ENCODE peak calls at places on chromosomes 16 and 17, in six cellular contexts. One of them, this sample, is unnamed.

GRCh38 chr16:66918803-66919568 is at the start of gene CDH16:
- DNase-seq in CD4-positive, alpha-beta T cell: no peak
- DNase-seq in NCI-H2081: no peak
- DNase-seq in thoracic aorta: no peak
- DNase-seq in GM20000: no peak
- DNase-seq in COR-L47: no peak
- DNase-seq in this sample: no peak

GRCh38 chr17:7336240-7337175 is at the start of gene ACAP1:
- DNase-seq in COR-L47: no peak
- DNase-seq in NCI-H2081: no peak
- DNase-seq in GM20000: peak; percentile 81
- DNase-seq in CD4-positive, alpha-beta T cell: peak; percentile 91
- DNase-seq in thoracic aorta: no peak
- DNase-seq in this sample: peak; percentile 80

GRCh38 chr17:951388-952132 is 28.0 kb downstream of the NXN start:
- DNase-seq in thoracic aorta: no peak
- DNase-seq in CD4-positive, alpha-beta T cell: no peak
- DNase-seq in GM20000: no peak
- DNase-seq in COR-L47: no peak
- DNase-seq in NCI-H2081: no peak
- DNase-seq in this sample: no peak

GRCh38 chr16:77211880-77212735 is 12.9 kb downstream of the SYCE1L start:
- DNase-seq in thoracic aorta: no peak
- DNase-seq in COR-L47: peak; percentile 72
- DNase-seq in NCI-H2081: peak; percentile 85
- DNase-seq in GM20000: peak; percentile 86
- DNase-seq in CD4-positive, alpha-beta T cell: peak; percentile 76
- DNase-seq in this sample: peak; percentile 66

GRCh38 chr17:1055751-1056645 is 59.1 kb downstream of the TIMM22 start:
- DNase-seq in thoracic aorta: no peak
- DNase-seq in COR-L47: no peak
- DNase-seq in GM20000: peak; percentile 78
- DNase-seq in CD4-positive, alpha-beta T cell: peak; percentile 23
- DNase-seq in NCI-H2081: peak; percentile 13
- DNase-seq in this sample: no peak

GRCh38 chr17:8954339-8954738 is 11.2 kb downstream of the PIK3R5 start:
- DNase-seq in COR-L47: no peak
- DNase-seq in CD4-positive, alpha-beta T cell: peak; percentile 74
- DNase-seq in NCI-H2081: no peak
- DNase-seq in thoracic aorta: no peak
- DNase-seq in GM20000: peak; percentile 69
- DNase-seq in this sample: peak; percentile 58

GRCh38 chr17:49404371-49404770 is 10.3 kb downstream of the PHB1 start:
- DNase-seq in CD4-positive, alpha-beta T cell: no peak
- DNase-seq in NCI-H2081: no peak
- DNase-seq in COR-L47: no peak
- DNase-seq in GM20000: no peak
- DNase-seq in thoracic aorta: no peak
- DNase-seq in this sample: no peak

GRCh38 chr17:2904135-2904534 is 107.9 kb downstream of the RAP1GAP2 start:
- DNase-seq in thoracic aorta: no peak
- DNase-seq in NCI-H2081: no peak
- DNase-seq in CD4-positive, alpha-beta T cell: no peak
- DNase-seq in GM20000: no peak
- DNase-seq in COR-L47: no peak
- DNase-seq in this sample: no peak

GRCh38 chr17:75090871-75091854 is 3.4 kb downstream of the SLC16A5 start:
- DNase-seq in CD4-positive, alpha-beta T cell: no peak
- DNase-seq in GM20000: no peak
- DNase-seq in COR-L47: no peak
- DNase-seq in thoracic aorta: no peak
- DNase-seq in NCI-H2081: no peak
- DNase-seq in this sample: no peak

GRCh38 chr17:16504974-16505373 is 13.0 kb upstream of the LRRC75A start:
- DNase-seq in NCI-H2081: no peak
- DNase-seq in COR-L47: no peak
- DNase-seq in GM20000: no peak
- DNase-seq in CD4-positive, alpha-beta T cell: no peak
- DNase-seq in thoracic aorta: no peak
- DNase-seq in this sample: no peak

GRCh38 chr17:49779730-49780220 is 8.7 kb upstream of the KAT7 start:
- DNase-seq in thoracic aorta: no peak
- DNase-seq in CD4-positive, alpha-beta T cell: peak; percentile 18
- DNase-seq in GM20000: peak; percentile 22
- DNase-seq in COR-L47: peak; percentile 10
- DNase-seq in NCI-H2081: peak; percentile 39
- DNase-seq in this sample: no peak

GRCh38 chr17:58363457-58364185 is 11.6 kb upstream of the SUPT4H1 start:
- DNase-seq in GM20000: no peak
- DNase-seq in COR-L47: no peak
- DNase-seq in CD4-positive, alpha-beta T cell: no peak
- DNase-seq in thoracic aorta: no peak
- DNase-seq in NCI-H2081: no peak
- DNase-seq in this sample: no peak

GRCh38 chr17:46960152-46960551 is 18.9 kb downstream of the RPRML start:
- DNase-seq in COR-L47: no peak
- DNase-seq in NCI-H2081: no peak
- DNase-seq in thoracic aorta: no peak
- DNase-seq in CD4-positive, alpha-beta T cell: no peak
- DNase-seq in GM20000: no peak
- DNase-seq in this sample: no peak

GRCh38 chr16:83771306-83771942 is 36.4 kb upstream of the HSBP1 start:
- DNase-seq in CD4-positive, alpha-beta T cell: no peak
- DNase-seq in NCI-H2081: no peak
- DNase-seq in thoracic aorta: peak; percentile 7
- DNase-seq in GM20000: no peak
- DNase-seq in COR-L47: no peak
- DNase-seq in this sample: no peak

GRCh38 chr16:65409505-65409904 is 287.6 kb upstream of the CDH11 start:
- DNase-seq in thoracic aorta: no peak
- DNase-seq in CD4-positive, alpha-beta T cell: no peak
- DNase-seq in GM20000: no peak
- DNase-seq in NCI-H2081: no peak
- DNase-seq in COR-L47: no peak
- DNase-seq in this sample: no peak

GRCh38 chr16:477287-477686 is 50.2 kb upstream of the CAPN15 start:
- DNase-seq in thoracic aorta: no peak
- DNase-seq in GM20000: no peak
- DNase-seq in NCI-H2081: no peak
- DNase-seq in CD4-positive, alpha-beta T cell: no peak
- DNase-seq in COR-L47: no peak
- DNase-seq in this sample: no peak

GRCh38 chr17:79814624-79814965 is 17.7 kb upstream of the CBX8 start:
- DNase-seq in GM20000: no peak
- DNase-seq in thoracic aorta: no peak
- DNase-seq in COR-L47: no peak
- DNase-seq in CD4-positive, alpha-beta T cell: no peak
- DNase-seq in NCI-H2081: no peak
- DNase-seq in this sample: no peak

GRCh38 chr16:50368410-50369132 is at the start of gene BRD7:
- DNase-seq in CD4-positive, alpha-beta T cell: peak; percentile 66
- DNase-seq in GM20000: peak; percentile 96
- DNase-seq in COR-L47: peak; percentile 50
- DNase-seq in NCI-H2081: peak; percentile 57
- DNase-seq in thoracic aorta: no peak
- DNase-seq in this sample: peak; percentile 59

GRCh38 chr16:58020628-58021521 is 4.7 kb upstream of the MMP15 start:
- DNase-seq in thoracic aorta: no peak
- DNase-seq in NCI-H2081: peak; percentile 5
- DNase-seq in COR-L47: peak; percentile 14
- DNase-seq in CD4-positive, alpha-beta T cell: peak; percentile 59
- DNase-seq in GM20000: peak; percentile 74
- DNase-seq in this sample: peak; percentile 43

GRCh38 chr17:17613708-17614114 is 22.2 kb upstream of the PEMT start:
- DNase-seq in thoracic aorta: no peak
- DNase-seq in CD4-positive, alpha-beta T cell: peak; percentile 36
- DNase-seq in GM20000: peak; percentile 64
- DNase-seq in NCI-H2081: peak; percentile 68
- DNase-seq in COR-L47: no peak
- DNase-seq in this sample: peak; percentile 29

GRCh38 chr16:9297437-9298113 is 206.1 kb downstream of the HAPSTR1 start:
- DNase-seq in GM20000: no peak
- DNase-seq in COR-L47: peak; percentile 24
- DNase-seq in thoracic aorta: no peak
- DNase-seq in NCI-H2081: no peak
- DNase-seq in CD4-positive, alpha-beta T cell: no peak
- DNase-seq in this sample: no peak

GRCh38 chr17:48871551-48872351 is 20.8 kb upstream of the ATP5MC1 start:
- DNase-seq in CD4-positive, alpha-beta T cell: no peak
- DNase-seq in NCI-H2081: no peak
- DNase-seq in thoracic aorta: no peak
- DNase-seq in GM20000: no peak
- DNase-seq in COR-L47: no peak
- DNase-seq in this sample: no peak

GRCh38 chr17:40106760-40107265 is 6.4 kb upstream of the NR1D1 start:
- DNase-seq in GM20000: no peak
- DNase-seq in thoracic aorta: no peak
- DNase-seq in CD4-positive, alpha-beta T cell: no peak
- DNase-seq in NCI-H2081: no peak
- DNase-seq in COR-L47: no peak
- DNase-seq in this sample: no peak

GRCh38 chr16:4322121-4323035 is 6.5 kb downstream of the GLIS2 start:
- DNase-seq in GM20000: no peak
- DNase-seq in CD4-positive, alpha-beta T cell: no peak
- DNase-seq in NCI-H2081: no peak
- DNase-seq in thoracic aorta: no peak
- DNase-seq in COR-L47: no peak
- DNase-seq in this sample: no peak

GRCh38 chr17:39573447-39574298 is 34.0 kb downstream of the NEUROD2 start:
- DNase-seq in COR-L47: peak; percentile 71
- DNase-seq in GM20000: peak; percentile 78
- DNase-seq in thoracic aorta: no peak
- DNase-seq in NCI-H2081: peak; percentile 68
- DNase-seq in CD4-positive, alpha-beta T cell: peak; percentile 10
- DNase-seq in this sample: peak; percentile 34